ENCODE peak calls at places on chromosome 6, in ten cellular contexts. One of them, this sample, is unnamed.

GRCh38 chr6:119672725-119673124 is 323.2 kb upstream of the MAN1A1 start:
- DNase-seq in endothelial cell: no peak
- DNase-seq in ovary: no peak
- DNase-seq in adrenal gland: no peak
- DNase-seq in mammary epithelial cell: no peak
- DNase-seq in Jurkat, Clone E6-1: no peak
- DNase-seq in substantia nigra: no peak
- DNase-seq in EH: no peak
- DNase-seq in fibroblast of lung: no peak
- DNase-seq in HFFc6: no peak
- DNase-seq in this sample: no peak

GRCh38 chr6:108002365-108003221 is 44.6 kb upstream of the SEC63 start:
- DNase-seq in endothelial cell: no peak
- DNase-seq in ovary: no peak
- DNase-seq in adrenal gland: no peak
- DNase-seq in mammary epithelial cell: peak; percentile 83
- DNase-seq in Jurkat, Clone E6-1: no peak
- DNase-seq in substantia nigra: peak; percentile 78
- DNase-seq in EH: peak; percentile 11
- DNase-seq in fibroblast of lung: no peak
- DNase-seq in HFFc6: peak; percentile 3
- DNase-seq in this sample: no peak

GRCh38 chr6:36033935-36034334 is 6.3 kb downstream of the MAPK14 start:
- DNase-seq in endothelial cell: no peak
- DNase-seq in ovary: no peak
- DNase-seq in adrenal gland: no peak
- DNase-seq in mammary epithelial cell: peak; percentile 16
- DNase-seq in Jurkat, Clone E6-1: peak; percentile 55
- DNase-seq in substantia nigra: no peak
- DNase-seq in EH: peak; percentile 25
- DNase-seq in fibroblast of lung: peak; percentile 33
- DNase-seq in HFFc6: peak; percentile 29
- DNase-seq in this sample: peak; percentile 41

GRCh38 chr6:74070091-74070490 is 374.1 kb downstream of the CD109 start:
- DNase-seq in endothelial cell: no peak
- DNase-seq in ovary: no peak
- DNase-seq in adrenal gland: no peak
- DNase-seq in mammary epithelial cell: no peak
- DNase-seq in Jurkat, Clone E6-1: no peak
- DNase-seq in substantia nigra: no peak
- DNase-seq in EH: peak; percentile 82
- DNase-seq in fibroblast of lung: no peak
- DNase-seq in HFFc6: peak; percentile 20
- DNase-seq in this sample: peak; percentile 49

GRCh38 chr6:3031857-3032256 is 32.2 kb downstream of the NQO2 start:
- DNase-seq in endothelial cell: no peak
- DNase-seq in ovary: no peak
- DNase-seq in adrenal gland: no peak
- DNase-seq in mammary epithelial cell: no peak
- DNase-seq in Jurkat, Clone E6-1: peak; percentile 37
- DNase-seq in substantia nigra: no peak
- DNase-seq in EH: no peak
- DNase-seq in fibroblast of lung: no peak
- DNase-seq in HFFc6: no peak
- DNase-seq in this sample: no peak

GRCh38 chr6:52403627-52404026 is 16.5 kb upstream of the EFHC1 start:
- DNase-seq in endothelial cell: no peak
- DNase-seq in ovary: no peak
- DNase-seq in adrenal gland: peak; percentile 10
- DNase-seq in mammary epithelial cell: peak; percentile 12
- DNase-seq in Jurkat, Clone E6-1: no peak
- DNase-seq in substantia nigra: no peak
- DNase-seq in EH: no peak
- DNase-seq in fibroblast of lung: no peak
- DNase-seq in HFFc6: no peak
- DNase-seq in this sample: no peak

GRCh38 chr6:99605074-99605726 is 1.4 kb upstream of the PRDM13 start:
- DNase-seq in endothelial cell: no peak
- DNase-seq in ovary: no peak
- DNase-seq in adrenal gland: no peak
- DNase-seq in mammary epithelial cell: no peak
- DNase-seq in Jurkat, Clone E6-1: no peak
- DNase-seq in substantia nigra: no peak
- DNase-seq in EH: no peak
- DNase-seq in fibroblast of lung: no peak
- DNase-seq in HFFc6: no peak
- DNase-seq in this sample: no peak

GRCh38 chr6:84512396-84512795 is 252.0 kb downstream of the TBX18 start:
- DNase-seq in endothelial cell: no peak
- DNase-seq in ovary: no peak
- DNase-seq in adrenal gland: no peak
- DNase-seq in mammary epithelial cell: no peak
- DNase-seq in Jurkat, Clone E6-1: no peak
- DNase-seq in substantia nigra: no peak
- DNase-seq in EH: peak; percentile 18
- DNase-seq in fibroblast of lung: peak; percentile 74
- DNase-seq in HFFc6: no peak
- DNase-seq in this sample: peak; percentile 49

GRCh38 chr6:151617539-151617938 is 123.7 kb downstream of the CCDC170 start:
- DNase-seq in endothelial cell: no peak
- DNase-seq in ovary: no peak
- DNase-seq in adrenal gland: no peak
- DNase-seq in mammary epithelial cell: peak; percentile 27
- DNase-seq in Jurkat, Clone E6-1: no peak
- DNase-seq in substantia nigra: no peak
- DNase-seq in EH: no peak
- DNase-seq in fibroblast of lung: no peak
- DNase-seq in HFFc6: no peak
- DNase-seq in this sample: no peak

GRCh38 chr6:145964948-145965366 is 799 bp upstream of the SHPRH start:
- DNase-seq in endothelial cell: no peak
- DNase-seq in ovary: no peak
- DNase-seq in adrenal gland: no peak
- DNase-seq in mammary epithelial cell: no peak
- DNase-seq in Jurkat, Clone E6-1: no peak
- DNase-seq in substantia nigra: no peak
- DNase-seq in EH: no peak
- DNase-seq in fibroblast of lung: no peak
- DNase-seq in HFFc6: no peak
- DNase-seq in this sample: no peak

GRCh38 chr6:157181649-157182048 is 141.7 kb downstream of the TMEM242 start:
- DNase-seq in endothelial cell: no peak
- DNase-seq in ovary: no peak
- DNase-seq in adrenal gland: no peak
- DNase-seq in mammary epithelial cell: peak; percentile 76
- DNase-seq in Jurkat, Clone E6-1: no peak
- DNase-seq in substantia nigra: no peak
- DNase-seq in EH: no peak
- DNase-seq in fibroblast of lung: no peak
- DNase-seq in HFFc6: no peak
- DNase-seq in this sample: no peak

GRCh38 chr6:16059496-16059895 is 69.4 kb upstream of the MYLIP start:
- DNase-seq in endothelial cell: no peak
- DNase-seq in ovary: no peak
- DNase-seq in adrenal gland: no peak
- DNase-seq in mammary epithelial cell: no peak
- DNase-seq in Jurkat, Clone E6-1: no peak
- DNase-seq in substantia nigra: no peak
- DNase-seq in EH: no peak
- DNase-seq in fibroblast of lung: no peak
- DNase-seq in HFFc6: no peak
- DNase-seq in this sample: no peak

GRCh38 chr6:16472349-16473069 is 234.1 kb downstream of the GMPR start:
- DNase-seq in endothelial cell: no peak
- DNase-seq in ovary: no peak
- DNase-seq in adrenal gland: no peak
- DNase-seq in mammary epithelial cell: no peak
- DNase-seq in Jurkat, Clone E6-1: no peak
- DNase-seq in substantia nigra: no peak
- DNase-seq in EH: peak; percentile 90
- DNase-seq in fibroblast of lung: peak; percentile 89
- DNase-seq in HFFc6: peak; percentile 23
- DNase-seq in this sample: peak; percentile 61

GRCh38 chr6:55777461-55777860 is 97.9 kb downstream of the BMP5 start:
- DNase-seq in endothelial cell: no peak
- DNase-seq in ovary: no peak
- DNase-seq in adrenal gland: no peak
- DNase-seq in mammary epithelial cell: peak; percentile 64
- DNase-seq in Jurkat, Clone E6-1: no peak
- DNase-seq in substantia nigra: no peak
- DNase-seq in EH: no peak
- DNase-seq in fibroblast of lung: peak; percentile 28
- DNase-seq in HFFc6: no peak
- DNase-seq in this sample: no peak

GRCh38 chr6:78511019-78511418 is 356.3 kb upstream of the IRAK1BP1 start:
- DNase-seq in endothelial cell: no peak
- DNase-seq in ovary: no peak
- DNase-seq in adrenal gland: no peak
- DNase-seq in mammary epithelial cell: no peak
- DNase-seq in Jurkat, Clone E6-1: no peak
- DNase-seq in substantia nigra: no peak
- DNase-seq in EH: no peak
- DNase-seq in fibroblast of lung: no peak
- DNase-seq in HFFc6: no peak
- DNase-seq in this sample: no peak

GRCh38 chr6:6217838-6218237 is 102.6 kb downstream of the F13A1 start:
- DNase-seq in endothelial cell: no peak
- DNase-seq in ovary: no peak
- DNase-seq in adrenal gland: no peak
- DNase-seq in mammary epithelial cell: no peak
- DNase-seq in Jurkat, Clone E6-1: no peak
- DNase-seq in substantia nigra: no peak
- DNase-seq in EH: no peak
- DNase-seq in fibroblast of lung: no peak
- DNase-seq in HFFc6: no peak
- DNase-seq in this sample: no peak

GRCh38 chr6:153312633-153313032 is 181.6 kb upstream of the RGS17 start:
- DNase-seq in endothelial cell: peak; percentile 45
- DNase-seq in ovary: no peak
- DNase-seq in adrenal gland: peak; percentile 26
- DNase-seq in mammary epithelial cell: peak; percentile 68
- DNase-seq in Jurkat, Clone E6-1: peak; percentile 32
- DNase-seq in substantia nigra: peak; percentile 4
- DNase-seq in EH: peak; percentile 42
- DNase-seq in fibroblast of lung: peak; percentile 76
- DNase-seq in HFFc6: peak; percentile 1
- DNase-seq in this sample: peak; percentile 18

GRCh38 chr6:146785001-146785585 is 186.3 kb downstream of the ADGB start:
- DNase-seq in endothelial cell: peak; percentile 31
- DNase-seq in ovary: no peak
- DNase-seq in adrenal gland: no peak
- DNase-seq in mammary epithelial cell: peak; percentile 11
- DNase-seq in Jurkat, Clone E6-1: peak; percentile 79
- DNase-seq in substantia nigra: no peak
- DNase-seq in EH: peak; percentile 54
- DNase-seq in fibroblast of lung: peak; percentile 58
- DNase-seq in HFFc6: peak; percentile 10
- DNase-seq in this sample: peak; percentile 6

This sample was measured in astrocyte.